ENCODE peak calls at places on chromosomes 5 and 9, in five cellular contexts. One of them, this sample, is unnamed.
A peak's percentile ranks its signal among the peaks of the same experiment; 100 is the strongest.

GRCh38 chr5:143010335-143010734 is 240.2 kb downstream of the ARHGAP26 start:
- DNase-seq in amniotic stem cell: no peak
- DNase-seq in mucosa of descending colon: no peak
- DNase-seq in NCI-H1436: no peak
- DNase-seq in T-helper 1 cell: no peak
- DNase-seq in this sample: no peak

GRCh38 chr5:158174918-158175663 is 316.1 kb upstream of the CLINT1 start:
- DNase-seq in amniotic stem cell: peak; percentile 18
- DNase-seq in mucosa of descending colon: peak; percentile 74
- DNase-seq in NCI-H1436: peak; percentile 69
- DNase-seq in T-helper 1 cell: peak; percentile 6
- DNase-seq in this sample: peak; percentile 61

GRCh38 chr9:129141066-129142041 is 30.1 kb downstream of the PTPA start:
- DNase-seq in amniotic stem cell: peak; percentile 74
- DNase-seq in mucosa of descending colon: no peak
- DNase-seq in NCI-H1436: peak; percentile 19
- DNase-seq in T-helper 1 cell: peak; percentile 11
- DNase-seq in this sample: peak; percentile 69

GRCh38 chr5:5198111-5198510 is 58.0 kb downstream of the ADAMTS16 start:
- DNase-seq in amniotic stem cell: no peak
- DNase-seq in mucosa of descending colon: no peak
- DNase-seq in NCI-H1436: no peak
- DNase-seq in T-helper 1 cell: no peak
- DNase-seq in this sample: peak; percentile 6

GRCh38 chr9:76887003-76887821 is 18.7 kb downstream of the PRUNE2 start:
- DNase-seq in amniotic stem cell: no peak
- DNase-seq in mucosa of descending colon: peak; percentile 34
- DNase-seq in NCI-H1436: no peak
- DNase-seq in T-helper 1 cell: no peak
- DNase-seq in this sample: no peak

GRCh38 chr5:169287529-169287928 is 13.4 kb downstream of the SLIT3 start:
- DNase-seq in amniotic stem cell: no peak
- DNase-seq in mucosa of descending colon: no peak
- DNase-seq in NCI-H1436: no peak
- DNase-seq in T-helper 1 cell: no peak
- DNase-seq in this sample: no peak

GRCh38 chr5:11252523-11252922 is 491.5 kb upstream of the DAP start:
- DNase-seq in amniotic stem cell: no peak
- DNase-seq in mucosa of descending colon: no peak
- DNase-seq in NCI-H1436: no peak
- DNase-seq in T-helper 1 cell: no peak
- DNase-seq in this sample: no peak

GRCh38 chr5:176547811-176548210 is 1.3 kb upstream of the CDHR2 start:
- DNase-seq in amniotic stem cell: no peak
- DNase-seq in mucosa of descending colon: peak; percentile 80
- DNase-seq in NCI-H1436: no peak
- DNase-seq in T-helper 1 cell: peak; percentile 27
- DNase-seq in this sample: no peak

GRCh38 chr5:104412649-104413240 is 850.2 kb upstream of the NUDT12 start:
- DNase-seq in amniotic stem cell: peak; percentile 11
- DNase-seq in mucosa of descending colon: no peak
- DNase-seq in NCI-H1436: no peak
- DNase-seq in T-helper 1 cell: no peak
- DNase-seq in this sample: peak; percentile 75

GRCh38 chr9:113955076-113955752 is 79.1 kb downstream of the ZNF618 start:
- DNase-seq in amniotic stem cell: peak; percentile 5
- DNase-seq in mucosa of descending colon: no peak
- DNase-seq in NCI-H1436: no peak
- DNase-seq in T-helper 1 cell: no peak
- DNase-seq in this sample: peak; percentile 41

GRCh38 chr5:35742006-35742405 is 114.7 kb upstream of the IL7R start:
- DNase-seq in amniotic stem cell: no peak
- DNase-seq in mucosa of descending colon: no peak
- DNase-seq in NCI-H1436: no peak
- DNase-seq in T-helper 1 cell: no peak
- DNase-seq in this sample: no peak

GRCh38 chr5:96876292-96876850 is at the start of gene ERAP2:
- DNase-seq in amniotic stem cell: no peak
- DNase-seq in mucosa of descending colon: peak; percentile 37
- DNase-seq in NCI-H1436: no peak
- DNase-seq in T-helper 1 cell: peak; percentile 80
- DNase-seq in this sample: peak; percentile 36

GRCh38 chr9:109990541-109990940 is 210.5 kb downstream of the PALM2AKAP2 start:
- DNase-seq in amniotic stem cell: no peak
- DNase-seq in mucosa of descending colon: no peak
- DNase-seq in NCI-H1436: no peak
- DNase-seq in T-helper 1 cell: no peak
- DNase-seq in this sample: no peak

GRCh38 chr5:96565843-96566242 is 96.3 kb upstream of the CAST start:
- DNase-seq in amniotic stem cell: peak; percentile 89
- DNase-seq in mucosa of descending colon: no peak
- DNase-seq in NCI-H1436: no peak
- DNase-seq in T-helper 1 cell: peak; percentile 32
- DNase-seq in this sample: peak; percentile 78

GRCh38 chr9:134171316-134172197 is 7.2 kb upstream of the RNU6ATAC start:
- DNase-seq in amniotic stem cell: no peak
- DNase-seq in mucosa of descending colon: no peak
- DNase-seq in NCI-H1436: no peak
- DNase-seq in T-helper 1 cell: no peak
- DNase-seq in this sample: no peak